ENCODE peak calls at places on chromosome 1, in eight cellular contexts. One of them, this sample, is unnamed.

GRCh38 chr1:175354080-175354479 is 161.5 kb upstream of the KIAA0040 start:
- DNase-seq in NCI-H1436: no peak
- DNase-seq in cardiac muscle cell: no peak
- DNase-seq in HS-5: no peak
- DNase-seq in sigmoid colon: no peak
- DNase-seq in hepatic stellate cell: no peak
- DNase-seq in adrenal gland: no peak
- DNase-seq in NCI-H187 treated with DMSO at 0.1 percent for 48 hours: no peak
- DNase-seq in this sample: no peak

GRCh38 chr1:216626394-216627067 is 96.7 kb downstream of the ESRRG start:
- DNase-seq in NCI-H1436: no peak
- DNase-seq in cardiac muscle cell: no peak
- DNase-seq in HS-5: no peak
- DNase-seq in sigmoid colon: no peak
- DNase-seq in hepatic stellate cell: no peak
- DNase-seq in adrenal gland: peak; percentile 79
- DNase-seq in NCI-H187 treated with DMSO at 0.1 percent for 48 hours: no peak
- DNase-seq in this sample: no peak

GRCh38 chr1:902023-902422 is 21.7 kb upstream of the SAMD11 start:
- DNase-seq in NCI-H1436: no peak
- DNase-seq in cardiac muscle cell: no peak
- DNase-seq in HS-5: no peak
- DNase-seq in sigmoid colon: no peak
- DNase-seq in hepatic stellate cell: no peak
- DNase-seq in adrenal gland: no peak
- DNase-seq in NCI-H187 treated with DMSO at 0.1 percent for 48 hours: no peak
- DNase-seq in this sample: no peak

GRCh38 chr1:18923721-18924610 is 21.6 kb upstream of the ALDH4A1 start:
- DNase-seq in NCI-H1436: no peak
- DNase-seq in cardiac muscle cell: no peak
- DNase-seq in HS-5: no peak
- DNase-seq in sigmoid colon: no peak
- DNase-seq in hepatic stellate cell: no peak
- DNase-seq in adrenal gland: no peak
- DNase-seq in NCI-H187 treated with DMSO at 0.1 percent for 48 hours: no peak
- DNase-seq in this sample: peak; percentile 91

GRCh38 chr1:110548381-110548780 is 29.4 kb upstream of the KCNA10 start:
- DNase-seq in NCI-H1436: no peak
- DNase-seq in cardiac muscle cell: peak; percentile 50
- DNase-seq in HS-5: no peak
- DNase-seq in sigmoid colon: no peak
- DNase-seq in hepatic stellate cell: no peak
- DNase-seq in adrenal gland: peak; percentile 61
- DNase-seq in NCI-H187 treated with DMSO at 0.1 percent for 48 hours: no peak
- DNase-seq in this sample: no peak

GRCh38 chr1:109441105-109441504 is 14.9 kb upstream of the PSMA5 start:
- DNase-seq in NCI-H1436: no peak
- DNase-seq in cardiac muscle cell: no peak
- DNase-seq in HS-5: peak; percentile 31
- DNase-seq in sigmoid colon: no peak
- DNase-seq in hepatic stellate cell: no peak
- DNase-seq in adrenal gland: no peak
- DNase-seq in NCI-H187 treated with DMSO at 0.1 percent for 48 hours: no peak
- DNase-seq in this sample: no peak

GRCh38 chr1:178183796-178184195 is 89.9 kb downstream of the RASAL2 start:
- DNase-seq in NCI-H1436: no peak
- DNase-seq in cardiac muscle cell: no peak
- DNase-seq in HS-5: no peak
- DNase-seq in sigmoid colon: no peak
- DNase-seq in hepatic stellate cell: no peak
- DNase-seq in adrenal gland: no peak
- DNase-seq in NCI-H187 treated with DMSO at 0.1 percent for 48 hours: no peak
- DNase-seq in this sample: no peak

GRCh38 chr1:36136535-36136934 is 11.5 kb upstream of the COL8A2 start:
- DNase-seq in NCI-H1436: no peak
- DNase-seq in cardiac muscle cell: no peak
- DNase-seq in HS-5: peak; percentile 80
- DNase-seq in sigmoid colon: no peak
- DNase-seq in hepatic stellate cell: peak; percentile 88
- DNase-seq in adrenal gland: peak; percentile 86
- DNase-seq in NCI-H187 treated with DMSO at 0.1 percent for 48 hours: no peak
- DNase-seq in this sample: no peak

GRCh38 chr1:67815303-67816095 is 17.8 kb downstream of the GNG12 start:
- DNase-seq in NCI-H1436: no peak
- DNase-seq in cardiac muscle cell: no peak
- DNase-seq in HS-5: no peak
- DNase-seq in sigmoid colon: no peak
- DNase-seq in hepatic stellate cell: no peak
- DNase-seq in adrenal gland: no peak
- DNase-seq in NCI-H187 treated with DMSO at 0.1 percent for 48 hours: no peak
- DNase-seq in this sample: no peak

GRCh38 chr1:233790662-233791371 is 113.7 kb upstream of the SLC35F3 start:
- DNase-seq in NCI-H1436: peak; percentile 73
- DNase-seq in cardiac muscle cell: peak; percentile 73
- DNase-seq in HS-5: peak; percentile 20
- DNase-seq in sigmoid colon: no peak
- DNase-seq in hepatic stellate cell: peak; percentile 29
- DNase-seq in adrenal gland: peak; percentile 62
- DNase-seq in NCI-H187 treated with DMSO at 0.1 percent for 48 hours: no peak
- DNase-seq in this sample: peak; percentile 9

GRCh38 chr1:220084460-220084859 is 5.1 kb downstream of the BPNT1 start:
- DNase-seq in NCI-H1436: no peak
- DNase-seq in cardiac muscle cell: no peak
- DNase-seq in HS-5: no peak
- DNase-seq in sigmoid colon: no peak
- DNase-seq in hepatic stellate cell: no peak
- DNase-seq in adrenal gland: no peak
- DNase-seq in NCI-H187 treated with DMSO at 0.1 percent for 48 hours: no peak
- DNase-seq in this sample: no peak

GRCh38 chr1:239107676-239108075 is 278.7 kb upstream of the CHRM3 start:
- DNase-seq in NCI-H1436: no peak
- DNase-seq in cardiac muscle cell: no peak
- DNase-seq in HS-5: no peak
- DNase-seq in sigmoid colon: no peak
- DNase-seq in hepatic stellate cell: no peak
- DNase-seq in adrenal gland: no peak
- DNase-seq in NCI-H187 treated with DMSO at 0.1 percent for 48 hours: no peak
- DNase-seq in this sample: no peak

GRCh38 chr1:222618880-222619321 is 1.0 kb downstream of the MIA3 start:
- DNase-seq in NCI-H1436: no peak
- DNase-seq in cardiac muscle cell: peak; percentile 46
- DNase-seq in HS-5: no peak
- DNase-seq in sigmoid colon: peak; percentile 71
- DNase-seq in hepatic stellate cell: peak; percentile 26
- DNase-seq in adrenal gland: peak; percentile 57
- DNase-seq in NCI-H187 treated with DMSO at 0.1 percent for 48 hours: no peak
- DNase-seq in this sample: peak; percentile 11

GRCh38 chr1:87588445-87588844 is 259.8 kb downstream of the LMO4 start:
- DNase-seq in NCI-H1436: no peak
- DNase-seq in cardiac muscle cell: no peak
- DNase-seq in HS-5: no peak
- DNase-seq in sigmoid colon: no peak
- DNase-seq in hepatic stellate cell: no peak
- DNase-seq in adrenal gland: no peak
- DNase-seq in NCI-H187 treated with DMSO at 0.1 percent for 48 hours: no peak
- DNase-seq in this sample: no peak

GRCh38 chr1:173405758-173406344 is 71.3 kb upstream of the PRDX6 start:
- DNase-seq in NCI-H1436: no peak
- DNase-seq in cardiac muscle cell: no peak
- DNase-seq in HS-5: no peak
- DNase-seq in sigmoid colon: no peak
- DNase-seq in hepatic stellate cell: peak; percentile 34
- DNase-seq in adrenal gland: no peak
- DNase-seq in NCI-H187 treated with DMSO at 0.1 percent for 48 hours: no peak
- DNase-seq in this sample: no peak

GRCh38 chr1:87449348-87449963 is 120.8 kb downstream of the LMO4 start:
- DNase-seq in NCI-H1436: peak; percentile 19
- DNase-seq in cardiac muscle cell: peak; percentile 42
- DNase-seq in HS-5: no peak
- DNase-seq in sigmoid colon: peak; percentile 87
- DNase-seq in hepatic stellate cell: no peak
- DNase-seq in adrenal gland: peak; percentile 66
- DNase-seq in NCI-H187 treated with DMSO at 0.1 percent for 48 hours: no peak
- DNase-seq in this sample: peak; percentile 0

GRCh38 chr1:225653463-225654276 is 747 bp upstream of the ENAH start:
- DNase-seq in NCI-H1436: peak; percentile 58
- DNase-seq in cardiac muscle cell: peak; percentile 70
- DNase-seq in HS-5: peak; percentile 33
- DNase-seq in sigmoid colon: peak; percentile 93
- DNase-seq in hepatic stellate cell: peak; percentile 60
- DNase-seq in adrenal gland: peak; percentile 87
- DNase-seq in NCI-H187 treated with DMSO at 0.1 percent for 48 hours: no peak
- DNase-seq in this sample: peak; percentile 71

GRCh38 chr1:40592107-40592773 is 60.8 kb downstream of the ZNF684 start:
- DNase-seq in NCI-H1436: peak; percentile 16
- DNase-seq in cardiac muscle cell: no peak
- DNase-seq in HS-5: no peak
- DNase-seq in sigmoid colon: no peak
- DNase-seq in hepatic stellate cell: peak; percentile 31
- DNase-seq in adrenal gland: peak; percentile 53
- DNase-seq in NCI-H187 treated with DMSO at 0.1 percent for 48 hours: no peak
- DNase-seq in this sample: no peak

This sample was measured in DMS79.